ENCODE peak calls at places on chromosome 14, in nine cellular contexts. S is erythroblast, G is uterus, D is suprapubic skin, Q is Peyer's patch, P is IMR-90, R is lower leg skin, V is stomach, U is ovary. O is an unnamed sample.

GRCh38 chr14:105472496-105472991 is 2.1 kb upstream of the CRIP2 start:
- DNase-seq in U (peak), R (no peak), Q (no peak), V (peak), G (no peak), S (no peak), P (no peak), D (no peak), O (no peak)

GRCh38 chr14:33837943-33838683 is 112.8 kb downstream of the EGLN3 start:
- DNase-seq in U (no peak), Q (no peak), D (no peak), G (no peak), R (no peak), P (no peak), V (no peak), S (no peak), O (no peak)

GRCh38 chr14:91482278-91483023 is 27.7 kb downstream of the PPP4R3A start:
- DNase-seq in P (peak), S (no peak), U (no peak), G (no peak), D (no peak), Q (no peak), R (no peak), V (no peak), O (no peak)

GRCh38 chr14:77660754-77661153 is 44.3 kb upstream of the SPTLC2 start:
- DNase-seq in G (no peak), U (no peak), D (no peak), P (no peak), V (no peak), R (no peak), Q (no peak), S (no peak), O (no peak)

GRCh38 chr14:33532581-33532980 is 418.3 kb downstream of the EGLN3 start:
- DNase-seq in Q (no peak), R (no peak), D (no peak), S (no peak), P (no peak), U (no peak), V (no peak), G (no peak), O (no peak)

GRCh38 chr14:40252817-40253447 is 820.7 kb upstream of the FBXO33 start:
- DNase-seq in S (no peak), V (no peak), R (no peak), Q (no peak), D (no peak), P (no peak), U (no peak), G (no peak), O (no peak)

GRCh38 chr14:21347201-21347600 is 36.6 kb downstream of the SUPT16H start:
- DNase-seq in U (no peak), G (no peak), Q (no peak), P (no peak), D (no peak), S (no peak), V (no peak), R (no peak), O (no peak)

GRCh38 chr14:104143521-104144452 is 5.4 kb downstream of the KIF26A start:
- DNase-seq in P (no peak), V (peak), D (peak), R (no peak), G (no peak), U (no peak), S (no peak), Q (peak), O (peak)

GRCh38 chr14:64035143-64035542 is 182.3 kb downstream of the SYNE2 start:
- DNase-seq in U (no peak), D (no peak), S (no peak), G (no peak), V (no peak), P (peak), R (no peak), Q (no peak), O (no peak)

GRCh38 chr14:63286071-63286470 is 32.7 kb downstream of the GPHB5 start:
- DNase-seq in V (no peak), Q (no peak), G (no peak), R (no peak), D (no peak), S (no peak), P (no peak), U (no peak), O (no peak)

GRCh38 chr14:21098134-21098891 is at the start of gene ZNF219:
- DNase-seq in V (peak), S (peak), G (peak), R (no peak), U (peak), P (peak), Q (peak), D (peak), O (peak)

GRCh38 chr14:85234626-85235025 is 295.3 kb upstream of the FLRT2 start:
- DNase-seq in V (no peak), P (no peak), S (no peak), Q (no peak), G (no peak), R (no peak), D (no peak), U (no peak), O (no peak)

GRCh38 chr14:94040796-94041195 is 14.7 kb downstream of the OTUB2 start:
- DNase-seq in V (no peak), G (no peak), S (no peak), U (no peak), R (no peak), P (no peak), D (no peak), Q (no peak), O (peak)

GRCh38 chr14:104787736-104788532 is 7.6 kb downstream of the AKT1 start:
- DNase-seq in Q (no peak), P (no peak), R (no peak), U (no peak), D (no peak), S (no peak), G (no peak), V (no peak), O (peak)

GRCh38 chr14:76152333-76152681 is 585 bp downstream of the GPATCH2L start:
- DNase-seq in P (peak), G (peak), R (peak), D (peak), U (peak), V (peak), Q (peak), S (peak), O (peak)

GRCh38 chr14:76098047-76098446 is 53.7 kb upstream of the GPATCH2L start:
- DNase-seq in V (no peak), G (no peak), R (no peak), D (no peak), Q (no peak), U (no peak), P (no peak), S (peak), O (no peak)

GRCh38 chr14:74506408-74506807 is 12.8 kb downstream of the ISCA2 start:
- DNase-seq in Q (peak), P (no peak), G (no peak), U (peak), S (no peak), V (no peak), R (no peak), D (no peak), O (no peak)

GRCh38 chr14:100536721-100537700 is 50.2 kb downstream of the BEGAIN start:
- DNase-seq in V (peak), D (peak), Q (peak), P (no peak), U (no peak), R (peak), S (no peak), G (peak), O (peak)

GRCh38 chr14:30569903-30570226 is 10.9 kb downstream of the G2E3 start:
- DNase-seq in R (no peak), G (no peak), U (no peak), V (no peak), D (no peak), S (no peak), Q (no peak), P (no peak), O (no peak)

GRCh38 chr14:69535230-69535848 is 39.3 kb downstream of the CCDC177 start:
- DNase-seq in V (peak), U (peak), G (peak), D (no peak), R (no peak), S (no peak), Q (no peak), P (peak), O (no peak)

GRCh38 chr14:105931808-105932483 is 405.6 kb downstream of the TMEM121 start:
- DNase-seq in V (peak), D (peak), P (no peak), R (no peak), Q (no peak), U (no peak), S (no peak), G (no peak), O (no peak)

GRCh38 chr14:88202296-88202695 is 120.8 kb downstream of the KCNK10 start:
- DNase-seq in D (no peak), S (no peak), V (no peak), U (no peak), Q (no peak), P (no peak), R (no peak), G (no peak), O (no peak)

DNA sequence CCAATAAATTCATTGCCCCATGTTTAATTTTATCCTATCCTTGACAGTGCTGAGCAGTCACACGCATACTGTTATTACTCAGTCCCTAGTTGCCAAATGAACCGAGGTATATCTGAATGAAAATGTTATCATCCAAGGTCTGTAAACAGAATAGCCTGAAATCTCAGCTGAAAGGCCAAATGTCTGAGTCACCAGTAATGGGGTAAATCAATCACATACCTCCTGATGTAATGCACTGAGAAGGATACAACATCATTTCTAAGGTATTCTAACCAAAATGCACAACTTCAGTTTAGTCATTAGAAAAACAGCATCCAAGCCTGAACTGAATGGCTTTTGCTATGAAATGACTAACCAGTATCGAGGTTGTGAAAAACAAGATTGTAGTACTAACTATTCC is 228.6 kb downstream of the DPF3 start:
- DNase-seq in S (no peak), V (no peak), U (no peak), G (no peak), D (no peak), Q (no peak), R (no peak), P (peak), O (no peak)
- TF ChIP-seq POLR2A in S (no peak), V (no peak), U (no peak), G (no peak), D (no peak), Q (no peak), R (no peak), P (no peak), O (no peak)

DNA sequence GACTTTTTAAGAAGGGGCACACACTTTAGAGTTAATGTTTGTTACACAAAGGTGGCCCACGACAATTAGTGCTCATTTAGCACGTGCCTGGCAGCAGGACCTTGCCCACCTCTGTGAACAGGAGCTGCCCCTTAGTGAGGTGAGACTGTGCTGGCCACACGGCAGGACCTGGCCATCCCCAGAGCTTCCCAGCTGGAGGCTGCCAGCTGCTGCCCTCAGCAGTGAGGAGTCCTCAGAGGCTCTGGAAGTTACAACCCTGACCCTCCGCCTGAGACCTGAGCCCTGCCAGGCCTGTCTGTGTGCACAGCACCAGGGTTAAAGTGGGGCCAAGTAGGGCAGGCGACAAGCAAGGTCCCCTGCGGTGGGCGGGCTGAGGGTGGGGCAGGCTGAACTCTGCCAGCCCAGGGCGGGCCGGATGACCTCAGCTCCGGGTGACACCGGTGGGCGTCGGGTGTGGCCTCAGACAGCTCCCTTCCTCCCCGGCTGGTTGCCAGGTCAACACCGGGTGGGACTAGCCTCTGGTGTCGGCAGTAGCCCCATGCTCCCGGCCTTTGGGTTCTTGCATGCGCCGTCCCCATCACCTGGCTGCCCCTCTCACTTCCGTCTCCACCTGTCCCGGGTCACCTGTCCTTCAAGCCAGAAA is 9.2 kb upstream of the LBHD2 start:
- DNase-seq in P (no peak), R (peak), U (peak), Q (peak), G (peak), D (peak), S (peak), V (peak), O (peak)
- TF ChIP-seq POLR2A in P (no peak), R (no peak), U (no peak), Q (no peak), G (no peak), D (no peak), S (no peak), V (no peak), O (peak)

DNA sequence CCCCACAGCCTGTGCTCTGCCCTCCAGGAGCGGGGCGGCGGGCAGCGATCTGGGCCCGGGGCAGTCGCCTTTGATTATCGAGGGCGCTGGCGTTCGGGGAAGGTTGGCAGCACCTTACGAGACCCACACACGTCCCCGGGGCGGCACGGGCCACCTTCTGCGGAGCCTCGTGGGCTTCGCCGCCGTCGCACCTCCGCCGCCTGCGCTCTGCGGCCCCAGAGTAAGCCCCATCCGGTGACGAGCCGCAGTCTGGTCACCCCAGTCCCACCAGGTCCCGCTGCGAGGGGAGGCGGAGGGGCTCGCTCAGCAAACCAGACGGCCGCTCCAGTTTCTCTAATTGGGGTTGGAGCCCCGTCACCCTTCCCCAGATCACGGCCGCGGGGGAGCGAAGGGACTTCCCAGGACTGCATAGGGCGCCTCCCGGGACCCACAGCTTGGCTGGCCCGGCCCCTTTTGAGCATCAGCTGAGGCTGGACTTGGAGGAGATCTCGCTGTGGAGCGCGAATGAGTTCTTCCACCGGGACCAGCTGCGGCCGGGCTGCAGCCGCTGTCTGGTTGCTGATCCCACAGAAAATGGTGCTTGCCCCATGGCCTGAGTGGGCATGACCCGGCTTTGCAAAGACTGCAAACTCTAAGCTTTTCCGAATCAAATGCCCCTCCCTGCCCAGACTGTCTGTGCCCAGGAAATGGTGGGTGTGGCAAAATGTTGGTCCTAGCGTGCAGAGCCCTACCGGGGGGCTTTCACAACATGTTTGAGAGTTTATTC is 559 bp downstream of the LGALS3 start:
- DNase-seq in V (peak), G (peak), Q (peak), D (peak), U (peak), S (peak), P (peak), R (peak), O (peak)
- TF ChIP-seq POLR2A in V (no peak), G (no peak), Q (no peak), D (no peak), U (no peak), S (peak), P (peak), R (no peak), O (peak)

DNA sequence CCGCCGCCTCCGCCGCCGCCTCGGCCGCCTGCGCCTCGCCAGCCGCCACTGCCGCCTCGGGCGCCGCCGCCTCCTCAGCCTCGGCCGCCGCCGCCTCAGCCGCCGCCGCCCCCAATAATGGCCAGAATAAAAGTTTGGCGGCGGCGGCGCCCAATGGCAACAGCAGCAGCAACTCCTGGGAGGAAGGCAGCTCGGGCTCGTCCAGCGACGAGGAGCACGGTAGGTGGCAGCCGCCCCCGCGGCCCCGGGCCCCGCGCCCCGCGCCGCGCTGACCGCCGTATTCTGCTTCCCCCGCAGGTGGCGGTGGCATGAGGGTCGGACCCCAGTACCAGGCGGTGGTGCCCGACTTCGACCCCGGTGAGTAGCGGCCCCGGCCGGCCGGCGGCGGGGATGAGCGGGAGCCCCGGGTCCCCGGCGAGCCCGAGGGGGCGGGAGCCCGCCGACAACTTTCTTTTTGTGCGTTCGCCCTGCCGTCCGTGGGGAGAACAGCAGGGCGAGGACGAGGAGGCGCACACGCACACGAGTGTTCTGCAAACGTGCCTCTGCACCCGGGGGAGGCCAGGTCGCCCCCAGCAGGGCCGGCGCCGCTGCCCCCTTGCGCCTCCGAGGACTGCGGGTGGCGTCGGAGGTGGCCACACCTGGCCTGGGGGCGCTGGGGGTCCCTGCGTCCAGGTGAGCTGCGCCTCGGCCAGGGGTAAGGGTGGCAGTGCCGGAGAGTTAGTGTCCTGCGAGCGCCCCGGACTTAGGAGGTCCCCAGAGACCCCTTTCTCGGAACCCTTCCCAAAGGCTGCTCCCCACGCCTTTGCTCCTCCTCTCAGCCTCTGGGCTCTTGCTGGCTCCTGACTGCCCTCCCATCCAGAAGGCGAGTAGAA is 756 bp downstream of the RCOR1 start:
- DNase-seq in U (peak), D (no peak), R (peak), Q (peak), V (peak), P (peak), S (peak), G (peak), O (peak)
- TF ChIP-seq POLR2A in U (no peak), D (no peak), R (no peak), Q (no peak), V (no peak), P (no peak), S (peak), G (no peak), O (no peak)

GRCh38 chr14:34997762-34998161 is 15.0 kb downstream of the SRP54 start:
- DNase-seq in D (no peak), U (no peak), P (no peak), G (no peak), V (no peak), S (no peak), R (no peak), Q (no peak), O (no peak)

GRCh38 chr14:34994668-34995067 is 11.9 kb downstream of the SRP54 start:
- DNase-seq in U (no peak), R (no peak), P (no peak), G (no peak), D (no peak), S (no peak), V (no peak), Q (no peak), O (no peak)

GRCh38 chr14:34989762-34990161 is 7.0 kb downstream of the SRP54 start:
- DNase-seq in D (no peak), G (no peak), V (no peak), U (no peak), S (no peak), P (no peak), Q (no peak), R (no peak), O (no peak)

DNA sequence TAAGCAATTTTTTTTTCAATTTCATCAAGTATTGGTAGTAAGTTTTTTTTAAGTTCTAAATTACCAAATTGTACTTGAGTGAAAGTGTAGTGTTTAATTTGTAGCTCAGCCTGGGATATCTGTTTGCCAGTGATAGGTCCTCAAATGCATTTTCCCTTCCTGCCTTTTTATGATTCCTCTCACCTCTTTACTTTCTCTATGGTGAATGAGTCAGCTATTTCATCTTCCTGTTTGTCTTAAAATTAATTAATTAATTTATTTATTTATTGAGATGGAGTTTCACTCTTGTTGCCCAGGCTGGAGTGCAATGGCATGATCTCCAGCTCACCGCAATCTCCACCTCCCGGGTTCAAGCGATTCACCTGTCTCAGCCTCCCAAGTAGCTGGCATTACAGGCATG is 10.7 kb downstream of the SRP54 start:
- DNase-seq in R (no peak), S (no peak), Q (no peak), V (no peak), D (no peak), P (no peak), G (no peak), U (no peak), O (no peak)
- TF ChIP-seq POLR2A in R (no peak), S (no peak), Q (no peak), V (no peak), D (no peak), P (no peak), G (no peak), U (no peak), O (no peak)

O was measured in upper lobe of left lung.